ENCODE peak calls at places on chromosomes 1 and 21, in ten cellular contexts. One of them, this sample, is unnamed.

GRCh38 chr1:180513531-180513930 is 11.2 kb upstream of the ACBD6 start:
- DNase-seq in mucosa of gallbladder: no peak
- DNase-seq in NCI-H1105 treated with DMSO at 0.1 percent for 48 hours: no peak
- DNase-seq in HCEC 1CT: no peak
- DNase-seq in omental fat pad: no peak
- DNase-seq in GM18507: no peak
- DNase-seq in breast epithelium: no peak
- DNase-seq in T-helper 9 cell: no peak
- DNase-seq in GM20000: no peak
- DNase-seq in hepatocyte: no peak
- DNase-seq in this sample: no peak

GRCh38 chr1:25586181-25586588 is 30.4 kb upstream of the MAN1C1 start:
- DNase-seq in mucosa of gallbladder: no peak
- DNase-seq in NCI-H1105 treated with DMSO at 0.1 percent for 48 hours: no peak
- DNase-seq in HCEC 1CT: no peak
- DNase-seq in omental fat pad: no peak
- DNase-seq in GM18507: no peak
- DNase-seq in breast epithelium: no peak
- DNase-seq in T-helper 9 cell: no peak
- DNase-seq in GM20000: no peak
- DNase-seq in hepatocyte: no peak
- DNase-seq in this sample: no peak

GRCh38 chr1:3955196-3955772 is 55.2 kb upstream of the C1orf174 start:
- DNase-seq in mucosa of gallbladder: no peak
- DNase-seq in NCI-H1105 treated with DMSO at 0.1 percent for 48 hours: no peak
- DNase-seq in HCEC 1CT: no peak
- DNase-seq in omental fat pad: no peak
- DNase-seq in GM18507: no peak
- DNase-seq in breast epithelium: no peak
- DNase-seq in T-helper 9 cell: no peak
- DNase-seq in GM20000: no peak
- DNase-seq in hepatocyte: no peak
- DNase-seq in this sample: no peak

GRCh38 chr21:42799516-42799915 is 79.8 kb downstream of the WDR4 start:
- DNase-seq in mucosa of gallbladder: no peak
- DNase-seq in NCI-H1105 treated with DMSO at 0.1 percent for 48 hours: no peak
- DNase-seq in HCEC 1CT: no peak
- DNase-seq in omental fat pad: no peak
- DNase-seq in GM18507: no peak
- DNase-seq in breast epithelium: no peak
- DNase-seq in T-helper 9 cell: no peak
- DNase-seq in GM20000: no peak
- DNase-seq in hepatocyte: no peak
- DNase-seq in this sample: no peak

GRCh38 chr1:200896571-200897187 is 2.0 kb downstream of the INAVA start:
- DNase-seq in mucosa of gallbladder: peak; percentile 92
- DNase-seq in NCI-H1105 treated with DMSO at 0.1 percent for 48 hours: no peak
- DNase-seq in HCEC 1CT: no peak
- DNase-seq in omental fat pad: no peak
- DNase-seq in GM18507: no peak
- DNase-seq in breast epithelium: no peak
- DNase-seq in T-helper 9 cell: no peak
- DNase-seq in GM20000: no peak
- DNase-seq in hepatocyte: peak; percentile 92
- DNase-seq in this sample: no peak

GRCh38 chr1:229411434-229412055 is 22.3 kb downstream of the ACTA1 start:
- DNase-seq in mucosa of gallbladder: no peak
- DNase-seq in NCI-H1105 treated with DMSO at 0.1 percent for 48 hours: no peak
- DNase-seq in HCEC 1CT: no peak
- DNase-seq in omental fat pad: no peak
- DNase-seq in GM18507: no peak
- DNase-seq in breast epithelium: no peak
- DNase-seq in T-helper 9 cell: no peak
- DNase-seq in GM20000: no peak
- DNase-seq in hepatocyte: no peak
- DNase-seq in this sample: no peak

GRCh38 chr1:2429780-2430591 is 17.6 kb upstream of the PEX10 start:
- DNase-seq in mucosa of gallbladder: no peak
- DNase-seq in NCI-H1105 treated with DMSO at 0.1 percent for 48 hours: no peak
- DNase-seq in HCEC 1CT: no peak
- DNase-seq in omental fat pad: no peak
- DNase-seq in GM18507: no peak
- DNase-seq in breast epithelium: no peak
- DNase-seq in T-helper 9 cell: no peak
- DNase-seq in GM20000: no peak
- DNase-seq in hepatocyte: no peak
- DNase-seq in this sample: no peak

GRCh38 chr1:116474921-116475849 is 95.6 kb downstream of the CD58 start:
- DNase-seq in mucosa of gallbladder: peak; percentile 90
- DNase-seq in NCI-H1105 treated with DMSO at 0.1 percent for 48 hours: no peak
- DNase-seq in HCEC 1CT: no peak
- DNase-seq in omental fat pad: no peak
- DNase-seq in GM18507: no peak
- DNase-seq in breast epithelium: no peak
- DNase-seq in T-helper 9 cell: no peak
- DNase-seq in GM20000: no peak
- DNase-seq in hepatocyte: peak; percentile 84
- DNase-seq in this sample: no peak

GRCh38 chr1:115251340-115251748 is 86.7 kb downstream of the NGF start:
- DNase-seq in mucosa of gallbladder: no peak
- DNase-seq in NCI-H1105 treated with DMSO at 0.1 percent for 48 hours: no peak
- DNase-seq in HCEC 1CT: peak; percentile 82
- DNase-seq in omental fat pad: no peak
- DNase-seq in GM18507: no peak
- DNase-seq in breast epithelium: no peak
- DNase-seq in T-helper 9 cell: no peak
- DNase-seq in GM20000: no peak
- DNase-seq in hepatocyte: no peak
- DNase-seq in this sample: no peak

GRCh38 chr21:34732388-34732821 is 63.6 kb downstream of the CLIC6 start:
- DNase-seq in mucosa of gallbladder: no peak
- DNase-seq in NCI-H1105 treated with DMSO at 0.1 percent for 48 hours: no peak
- DNase-seq in HCEC 1CT: no peak
- DNase-seq in omental fat pad: no peak
- DNase-seq in GM18507: no peak
- DNase-seq in breast epithelium: no peak
- DNase-seq in T-helper 9 cell: no peak
- DNase-seq in GM20000: no peak
- DNase-seq in hepatocyte: no peak
- DNase-seq in this sample: no peak

GRCh38 chr1:183822081-183822611 is 17.2 kb downstream of the RGL1 start:
- DNase-seq in mucosa of gallbladder: peak; percentile 40
- DNase-seq in NCI-H1105 treated with DMSO at 0.1 percent for 48 hours: no peak
- DNase-seq in HCEC 1CT: peak; percentile 55
- DNase-seq in omental fat pad: no peak
- DNase-seq in GM18507: no peak
- DNase-seq in breast epithelium: no peak
- DNase-seq in T-helper 9 cell: no peak
- DNase-seq in GM20000: no peak
- DNase-seq in hepatocyte: no peak
- DNase-seq in this sample: no peak

GRCh38 chr1:231315887-231316286 is 21.8 kb downstream of the EXOC8 start:
- DNase-seq in mucosa of gallbladder: no peak
- DNase-seq in NCI-H1105 treated with DMSO at 0.1 percent for 48 hours: no peak
- DNase-seq in HCEC 1CT: peak; percentile 13
- DNase-seq in omental fat pad: no peak
- DNase-seq in GM18507: peak; percentile 8
- DNase-seq in breast epithelium: no peak
- DNase-seq in T-helper 9 cell: peak; percentile 6
- DNase-seq in GM20000: peak; percentile 66
- DNase-seq in hepatocyte: peak; percentile 24
- DNase-seq in this sample: peak; percentile 8

GRCh38 chr21:16468191-16468590 is 738.4 kb downstream of the USP25 start:
- DNase-seq in mucosa of gallbladder: no peak
- DNase-seq in NCI-H1105 treated with DMSO at 0.1 percent for 48 hours: no peak
- DNase-seq in HCEC 1CT: peak; percentile 36
- DNase-seq in omental fat pad: no peak
- DNase-seq in GM18507: no peak
- DNase-seq in breast epithelium: no peak
- DNase-seq in T-helper 9 cell: no peak
- DNase-seq in GM20000: no peak
- DNase-seq in hepatocyte: no peak
- DNase-seq in this sample: no peak

GRCh38 chr21:41612674-41613250 is 104.8 kb upstream of the TMPRSS2 start:
- DNase-seq in mucosa of gallbladder: peak; percentile 80
- DNase-seq in NCI-H1105 treated with DMSO at 0.1 percent for 48 hours: peak; percentile 41
- DNase-seq in HCEC 1CT: no peak
- DNase-seq in omental fat pad: peak; percentile 58
- DNase-seq in GM18507: peak; percentile 18
- DNase-seq in breast epithelium: peak; percentile 98
- DNase-seq in T-helper 9 cell: no peak
- DNase-seq in GM20000: peak; percentile 47
- DNase-seq in hepatocyte: peak; percentile 80
- DNase-seq in this sample: no peak

GRCh38 chr1:14108356-14109275 is 408.6 kb downstream of the PRDM2 start:
- DNase-seq in mucosa of gallbladder: peak; percentile 83
- DNase-seq in NCI-H1105 treated with DMSO at 0.1 percent for 48 hours: peak; percentile 76
- DNase-seq in HCEC 1CT: no peak
- DNase-seq in omental fat pad: no peak
- DNase-seq in GM18507: no peak
- DNase-seq in breast epithelium: no peak
- DNase-seq in T-helper 9 cell: no peak
- DNase-seq in GM20000: no peak
- DNase-seq in hepatocyte: peak; percentile 8
- DNase-seq in this sample: no peak

GRCh38 chr1:110594466-110595076 is 11.6 kb downstream of the KCNA2 start:
- DNase-seq in mucosa of gallbladder: no peak
- DNase-seq in NCI-H1105 treated with DMSO at 0.1 percent for 48 hours: no peak
- DNase-seq in HCEC 1CT: no peak
- DNase-seq in omental fat pad: no peak
- DNase-seq in GM18507: no peak
- DNase-seq in breast epithelium: no peak
- DNase-seq in T-helper 9 cell: no peak
- DNase-seq in GM20000: no peak
- DNase-seq in hepatocyte: no peak
- DNase-seq in this sample: no peak

GRCh38 chr1:41735587-41736290 is 183.0 kb downstream of the HIVEP3 start:
- DNase-seq in mucosa of gallbladder: no peak
- DNase-seq in NCI-H1105 treated with DMSO at 0.1 percent for 48 hours: no peak
- DNase-seq in HCEC 1CT: no peak
- DNase-seq in omental fat pad: no peak
- DNase-seq in GM18507: no peak
- DNase-seq in breast epithelium: no peak
- DNase-seq in T-helper 9 cell: no peak
- DNase-seq in GM20000: no peak
- DNase-seq in hepatocyte: peak; percentile 33
- DNase-seq in this sample: no peak

GRCh38 chr1:115351143-115351542 is 13.1 kb upstream of the NGF start:
- DNase-seq in mucosa of gallbladder: no peak
- DNase-seq in NCI-H1105 treated with DMSO at 0.1 percent for 48 hours: no peak
- DNase-seq in HCEC 1CT: no peak
- DNase-seq in omental fat pad: no peak
- DNase-seq in GM18507: no peak
- DNase-seq in breast epithelium: no peak
- DNase-seq in T-helper 9 cell: no peak
- DNase-seq in GM20000: no peak
- DNase-seq in hepatocyte: no peak
- DNase-seq in this sample: no peak

GRCh38 chr1:243525085-243525487 is 269.2 kb downstream of the SDCCAG8 start:
- DNase-seq in mucosa of gallbladder: no peak
- DNase-seq in NCI-H1105 treated with DMSO at 0.1 percent for 48 hours: no peak
- DNase-seq in HCEC 1CT: peak; percentile 68
- DNase-seq in omental fat pad: no peak
- DNase-seq in GM18507: no peak
- DNase-seq in breast epithelium: no peak
- DNase-seq in T-helper 9 cell: no peak
- DNase-seq in GM20000: no peak
- DNase-seq in hepatocyte: no peak
- DNase-seq in this sample: no peak

GRCh38 chr1:176559474-176560390 is 96.8 kb downstream of the PAPPA2 start:
- DNase-seq in mucosa of gallbladder: peak; percentile 32
- DNase-seq in NCI-H1105 treated with DMSO at 0.1 percent for 48 hours: peak; percentile 45
- DNase-seq in HCEC 1CT: peak; percentile 51
- DNase-seq in omental fat pad: no peak
- DNase-seq in GM18507: peak; percentile 28
- DNase-seq in breast epithelium: no peak
- DNase-seq in T-helper 9 cell: no peak
- DNase-seq in GM20000: peak; percentile 56
- DNase-seq in hepatocyte: peak; percentile 86
- DNase-seq in this sample: no peak

GRCh38 chr1:30286241-30286983 is 437.0 kb downstream of the MATN1 start:
- DNase-seq in mucosa of gallbladder: no peak
- DNase-seq in NCI-H1105 treated with DMSO at 0.1 percent for 48 hours: peak; percentile 41
- DNase-seq in HCEC 1CT: no peak
- DNase-seq in omental fat pad: no peak
- DNase-seq in GM18507: no peak
- DNase-seq in breast epithelium: no peak
- DNase-seq in T-helper 9 cell: no peak
- DNase-seq in GM20000: no peak
- DNase-seq in hepatocyte: no peak
- DNase-seq in this sample: no peak

GRCh38 chr1:100995196-100995983 is 30.2 kb downstream of the DPH5 start:
- DNase-seq in mucosa of gallbladder: no peak
- DNase-seq in NCI-H1105 treated with DMSO at 0.1 percent for 48 hours: no peak
- DNase-seq in HCEC 1CT: no peak
- DNase-seq in omental fat pad: no peak
- DNase-seq in GM18507: no peak
- DNase-seq in breast epithelium: no peak
- DNase-seq in T-helper 9 cell: no peak
- DNase-seq in GM20000: no peak
- DNase-seq in hepatocyte: no peak
- DNase-seq in this sample: no peak

GRCh38 chr1:171250263-171250662 is 2.0 kb downstream of the FMO1 start:
- DNase-seq in mucosa of gallbladder: no peak
- DNase-seq in NCI-H1105 treated with DMSO at 0.1 percent for 48 hours: no peak
- DNase-seq in HCEC 1CT: no peak
- DNase-seq in omental fat pad: no peak
- DNase-seq in GM18507: no peak
- DNase-seq in breast epithelium: no peak
- DNase-seq in T-helper 9 cell: no peak
- DNase-seq in GM20000: no peak
- DNase-seq in hepatocyte: no peak
- DNase-seq in this sample: no peak

GRCh38 chr1:236746785-236747184 is 48.3 kb upstream of the MTR start:
- DNase-seq in mucosa of gallbladder: no peak
- DNase-seq in NCI-H1105 treated with DMSO at 0.1 percent for 48 hours: no peak
- DNase-seq in HCEC 1CT: no peak
- DNase-seq in omental fat pad: no peak
- DNase-seq in GM18507: no peak
- DNase-seq in breast epithelium: no peak
- DNase-seq in T-helper 9 cell: no peak
- DNase-seq in GM20000: no peak
- DNase-seq in hepatocyte: no peak
- DNase-seq in this sample: no peak

GRCh38 chr1:19476440-19477190 is 8.7 kb downstream of the CAPZB start:
- DNase-seq in mucosa of gallbladder: no peak
- DNase-seq in NCI-H1105 treated with DMSO at 0.1 percent for 48 hours: no peak
- DNase-seq in HCEC 1CT: no peak
- DNase-seq in omental fat pad: no peak
- DNase-seq in GM18507: no peak
- DNase-seq in breast epithelium: no peak
- DNase-seq in T-helper 9 cell: peak; percentile 37
- DNase-seq in GM20000: peak; percentile 41
- DNase-seq in hepatocyte: no peak
- DNase-seq in this sample: peak; percentile 46

GRCh38 chr1:80384037-80384830 is 1377.7 kb upstream of the ADGRL4 start:
- DNase-seq in mucosa of gallbladder: no peak
- DNase-seq in NCI-H1105 treated with DMSO at 0.1 percent for 48 hours: no peak
- DNase-seq in HCEC 1CT: peak; percentile 57
- DNase-seq in omental fat pad: no peak
- DNase-seq in GM18507: no peak
- DNase-seq in breast epithelium: no peak
- DNase-seq in T-helper 9 cell: no peak
- DNase-seq in GM20000: no peak
- DNase-seq in hepatocyte: no peak
- DNase-seq in this sample: no peak

GRCh38 chr21:33368576-33368975 is 34.6 kb upstream of the IFNGR2 start:
- DNase-seq in mucosa of gallbladder: no peak
- DNase-seq in NCI-H1105 treated with DMSO at 0.1 percent for 48 hours: no peak
- DNase-seq in HCEC 1CT: no peak
- DNase-seq in omental fat pad: no peak
- DNase-seq in GM18507: no peak
- DNase-seq in breast epithelium: no peak
- DNase-seq in T-helper 9 cell: no peak
- DNase-seq in GM20000: no peak
- DNase-seq in hepatocyte: no peak
- DNase-seq in this sample: no peak

GRCh38 chr1:97332716-97333115 is 588.1 kb downstream of the DPYD start:
- DNase-seq in mucosa of gallbladder: no peak
- DNase-seq in NCI-H1105 treated with DMSO at 0.1 percent for 48 hours: no peak
- DNase-seq in HCEC 1CT: peak; percentile 83
- DNase-seq in omental fat pad: no peak
- DNase-seq in GM18507: no peak
- DNase-seq in breast epithelium: no peak
- DNase-seq in T-helper 9 cell: no peak
- DNase-seq in GM20000: no peak
- DNase-seq in hepatocyte: no peak
- DNase-seq in this sample: no peak